ENCODE peak calls at places on chromosomes 2 and 18, in eight cellular contexts. I, Z, A, F, R, O, P and K are unnamed samples.

GRCh38 chr2:134310450-134311079 is 56.7 kb downstream of the MGAT5 start:
- DNase-seq in O (no peak), A (no peak), Z (peak), F (peak), R (no peak), P (no peak), I (no peak), K (no peak)

GRCh38 chr2:163515836-163516235 is 220.0 kb downstream of the FIGN start:
- DNase-seq in R (no peak), O (no peak), F (no peak), P (no peak), I (no peak), A (no peak), Z (no peak), K (no peak)

GRCh38 chr2:26401739-26402541 is at the start of gene DRC1:
- DNase-seq in I (peak), Z (peak), P (no peak), F (peak), O (peak), R (peak), A (no peak), K (peak)

GRCh38 chr2:234121999-234122398 is 71.5 kb downstream of the SPP2 start:
- DNase-seq in R (no peak), I (no peak), O (no peak), F (no peak), P (no peak), Z (no peak), A (no peak), K (no peak)

GRCh38 chr18:63686871-63687270 is 15.9 kb upstream of the SERPINB11 start:
- DNase-seq in R (no peak), Z (peak), O (no peak), I (no peak), P (no peak), A (no peak), F (no peak), K (no peak)

GRCh38 chr18:49304746-49305145 is 155.7 kb downstream of the DYM start:
- DNase-seq in F (peak), O (no peak), R (no peak), I (no peak), Z (peak), P (no peak), A (no peak), K (no peak)

GRCh38 chr18:653512-653911 is 3.9 kb upstream of the TYMS start:
- DNase-seq in O (no peak), F (no peak), R (no peak), P (no peak), Z (no peak), A (no peak), I (no peak), K (no peak)

GRCh38 chr2:232615339-232615738 is 18.1 kb upstream of the EFHD1 start:
- DNase-seq in R (no peak), F (no peak), P (no peak), A (no peak), O (no peak), I (no peak), Z (no peak), K (no peak)

GRCh38 chr18:49017813-49018552 is 67.2 kb upstream of the SMAD7 start:
- DNase-seq in O (no peak), I (no peak), A (no peak), R (no peak), P (no peak), F (no peak), Z (no peak), K (no peak)

GRCh38 chr2:239537633-239538356 is 137.0 kb upstream of the HDAC4 start:
- DNase-seq in I (no peak), F (no peak), R (no peak), P (no peak), Z (no peak), A (no peak), O (no peak), K (no peak)

GRCh38 chr2:218221015-218221414 is 4.0 kb downstream of the ARPC2 start:
- DNase-seq in I (no peak), P (no peak), Z (no peak), A (no peak), F (no peak), R (no peak), O (peak), K (no peak)

GRCh38 chr2:19667536-19667949 is 234.2 kb downstream of the TTC32 start:
- DNase-seq in Z (no peak), I (no peak), F (no peak), A (no peak), R (no peak), P (no peak), O (peak), K (peak)

GRCh38 chr2:72893594-72894319 is 6.5 kb downstream of the SPR start:
- DNase-seq in I (peak), O (peak), Z (peak), P (no peak), F (peak), R (no peak), A (no peak), K (peak)

GRCh38 chr18:24395049-24395780 is 2.4 kb downstream of the OSBPL1A start:
- DNase-seq in Z (peak), A (no peak), P (no peak), I (no peak), O (no peak), R (no peak), F (no peak), K (no peak)